ENCODE peak calls at places on chromosomes 2 and 18, in four cellular contexts. O is HepG2, G is GM12878, Y is H1. P is an unnamed sample.

GRCh38 chr2:134175834-134176233 is 78.0 kb upstream of the MGAT5 start:
- DNase-seq in O (no peak), G (no peak), Y (no peak), P (no peak)

GRCh38 chr2:158024288-158024898 is 77.3 kb upstream of the UPP2 start:
- DNase-seq in O (peak; percentile 29), G (no peak), Y (no peak), P (peak; percentile 38)

GRCh38 chr18:7020995-7021777 is 96.4 kb downstream of the LAMA1 start:
- DNase-seq in O (no peak), G (no peak), Y (no peak), P (no peak)

GRCh38 chr18:11953113-11953512 is 28.2 kb upstream of the IMPA2 start:
- DNase-seq in O (no peak), G (no peak), Y (no peak), P (no peak)

GRCh38 chr2:215619989-215620388 is 184.1 kb upstream of the FN1 start:
- DNase-seq in O (no peak), G (no peak), Y (no peak), P (no peak)

GRCh38 chr2:228545041-228545440 is 363.6 kb upstream of the SPHKAP start:
- DNase-seq in O (no peak), G (no peak), Y (no peak), P (no peak)

GRCh38 chr2:234374671-234375245 is 122.1 kb downstream of the ARL4C start:
- DNase-seq in O (no peak), G (no peak), Y (no peak), P (no peak)

GRCh38 chr18:74378179-74378682 is 62.6 kb downstream of the C18orf63 start:
- DNase-seq in O (no peak), G (no peak), Y (no peak), P (no peak)

GRCh38 chr2:182933629-182934028 is 67.2 kb upstream of the FRZB start:
- DNase-seq in O (no peak), G (no peak), Y (no peak), P (no peak)

GRCh38 chr2:96764253-96764637 is 3.5 kb downstream of the CNNM4 start:
- DNase-seq in O (no peak), G (no peak), Y (no peak), P (no peak)

GRCh38 chr2:86036790-86037138 is 68.9 kb downstream of the POLR1A start:
- DNase-seq in O (no peak), G (no peak), Y (no peak), P (no peak)

GRCh38 chr2:40401896-40402295 is 50.0 kb downstream of the SLC8A1 start:
- DNase-seq in O (no peak), G (no peak), Y (no peak), P (no peak)

GRCh38 chr18:59345556-59345955 is 13.5 kb downstream of the LMAN1 start:
- DNase-seq in O (no peak), G (no peak), Y (no peak), P (no peak)

GRCh38 chr2:102736607-102737409 is 25.0 kb upstream of the TMEM182 start:
- DNase-seq in O (peak; percentile 80), G (no peak), Y (peak; percentile 57), P (peak; percentile 50)

GRCh38 chr2:177400337-177400923 is 7.9 kb downstream of the AGPS start:
- DNase-seq in O (no peak), G (no peak), Y (no peak), P (no peak)

GRCh38 chr2:120850551-120850950 is 114.9 kb downstream of the GLI2 start:
- DNase-seq in O (no peak), G (no peak), Y (no peak), P (no peak)

GRCh38 chr2:200453853-200454524 is 55.9 kb downstream of the KCTD18 start:
- DNase-seq in O (no peak), G (no peak), Y (no peak), P (no peak)

GRCh38 chr2:1072258-1072657 is 121.6 kb downstream of the SNTG2 start:
- DNase-seq in O (no peak), G (no peak), Y (no peak), P (no peak)

GRCh38 chr2:216930716-216931115 is 70.9 kb upstream of the TNP1 start:
- DNase-seq in O (no peak), G (no peak), Y (no peak), P (no peak)

GRCh38 chr18:13302611-13303267 is 84.2 kb downstream of the LDLRAD4 start:
- DNase-seq in O (no peak), G (no peak), Y (no peak), P (no peak)

GRCh38 chr2:128322651-128323491 is 4.2 kb upstream of the HS6ST1 start:
- DNase-seq in O (no peak), G (no peak), Y (no peak), P (no peak)

GRCh38 chr2:70685771-70686171 is 82.2 kb downstream of the ADD2 start:
- DNase-seq in O (no peak), G (no peak), Y (no peak), P (no peak)

GRCh38 chr2:200259577-200259957 is 46.9 kb upstream of the SPATS2L start:
- DNase-seq in O (no peak), G (no peak), Y (no peak), P (no peak)

GRCh38 chr2:172783091-172783898 is 47.6 kb downstream of the RAPGEF4 start:
- DNase-seq in O (peak; percentile 45), G (no peak), Y (no peak), P (peak; percentile 23)

GRCh38 chr2:107811376-107811775 is 15.3 kb upstream of the RGPD4 start:
- DNase-seq in O (no peak), G (no peak), Y (no peak), P (no peak)

GRCh38 chr2:138829326-138829725 is 49.1 kb upstream of the NXPH2 start:
- DNase-seq in O (peak; percentile 64), G (no peak), Y (peak; percentile 23), P (peak; percentile 57)

GRCh38 chr2:29309090-29310054 is 194.2 kb downstream of the CLIP4 start:
- DNase-seq in O (peak; percentile 62), G (no peak), Y (no peak), P (peak; percentile 66)

GRCh38 chr18:35231052-35231451 is 9.8 kb upstream of the ZNF397 start:
- DNase-seq in O (peak; percentile 87), G (peak; percentile 33), Y (peak; percentile 38), P (peak; percentile 55)

GRCh38 chr2:60707750-60708371 is 48.2 kb upstream of the PAPOLG start:
- DNase-seq in O (peak; percentile 49), G (peak; percentile 2), Y (no peak), P (peak; percentile 16)

GRCh38 chr2:15112216-15112615 is 448.9 kb downstream of the NBAS start:
- DNase-seq in O (no peak), G (no peak), Y (no peak), P (no peak)

GRCh38 chr2:197950754-197951153 is 146.4 kb downstream of the PLCL1 start:
- DNase-seq in O (no peak), G (no peak), Y (no peak), P (no peak)

GRCh38 chr2:201806442-201806841 is at the start of gene CDK15:
- DNase-seq in O (no peak), G (no peak), Y (no peak), P (no peak)

GRCh38 chr18:79944126-79944731 is 7.2 kb downstream of the SLC66A2 start:
- DNase-seq in O (no peak), G (no peak), Y (no peak), P (no peak)

GRCh38 chr2:227186751-227187150 is 22.3 kb downstream of the COL4A3 start:
- DNase-seq in O (no peak), G (no peak), Y (no peak), P (no peak)

GRCh38 chr2:81195017-81195773 is 890.6 kb upstream of the LRRTM1 start:
- DNase-seq in O (no peak), G (no peak), Y (no peak), P (no peak)

GRCh38 chr2:27955762-27956161 is 65.2 kb downstream of the BABAM2 start:
- DNase-seq in O (no peak), G (no peak), Y (no peak), P (no peak)

GRCh38 chr2:27956895-27957294 is 66.4 kb downstream of the BABAM2 start:
- DNase-seq in O (no peak), G (no peak), Y (no peak), P (no peak)

GRCh38 chr2:27953077-27953476 is 62.5 kb downstream of the BABAM2 start:
- DNase-seq in O (peak; percentile 20), G (no peak), Y (no peak), P (no peak)

GRCh38 chr2:27954261-27954673 is 63.7 kb downstream of the BABAM2 start:
- DNase-seq in O (no peak), G (no peak), Y (no peak), P (no peak)

DNA sequence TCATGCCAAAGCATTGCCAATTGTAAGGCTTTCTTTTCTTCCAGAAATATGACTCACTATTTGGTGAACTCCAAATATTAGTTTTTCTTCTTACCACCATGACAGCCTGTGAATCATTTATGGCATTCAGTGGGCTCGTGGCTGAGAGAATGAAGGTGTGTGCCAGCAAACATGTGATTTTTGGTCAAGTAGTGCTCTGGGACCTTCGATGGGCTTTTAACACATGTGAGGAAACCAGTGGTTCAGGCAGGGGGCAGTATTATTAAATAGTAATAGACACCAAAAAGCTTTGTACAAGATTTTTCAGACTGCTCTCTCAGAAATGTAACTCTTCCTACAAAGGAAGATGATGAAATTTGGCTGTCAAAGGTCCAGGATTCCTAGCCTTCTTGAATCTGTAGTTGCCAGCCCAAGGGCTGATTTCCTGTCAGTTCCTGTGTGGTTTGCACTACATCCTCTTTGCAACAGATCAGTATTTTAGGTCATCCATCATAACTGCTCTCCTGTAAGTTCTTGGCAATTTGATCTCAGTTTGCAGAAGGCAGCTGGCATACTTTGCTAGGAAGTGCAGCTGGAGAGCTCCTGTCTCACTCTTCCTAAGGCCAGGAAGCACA is 64.3 kb downstream of the BABAM2 start:
- DNase-seq in O (peak; percentile 66), G (peak; percentile 16), Y (no peak), P (no peak)
- TF ChIP-seq SUZ12 in O (no peak), G (no peak), Y (no peak), P (no peak)

DNA sequence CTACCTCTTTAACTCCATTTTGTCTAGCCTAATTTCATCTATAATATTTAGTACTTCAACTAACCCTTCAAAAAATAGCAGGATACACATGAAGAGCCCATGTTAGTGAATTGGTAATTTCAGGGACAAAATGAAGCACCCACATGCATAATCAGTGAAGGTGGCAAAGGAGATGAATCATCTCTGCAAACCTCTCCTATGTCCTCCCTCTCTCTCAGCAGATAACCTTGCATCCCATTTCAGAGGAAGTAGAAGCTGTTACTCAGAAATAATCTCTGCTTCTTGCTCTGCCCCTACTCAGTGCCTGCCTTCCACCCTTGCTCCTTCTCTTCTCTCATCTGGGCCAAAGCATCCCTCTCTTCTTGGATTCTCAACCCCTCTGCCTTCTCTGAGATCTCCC is 60.2 kb upstream of the CAVIN2 start:
- DNase-seq in O (no peak), G (no peak), Y (no peak), P (no peak)
- TF ChIP-seq ZNF274 in O (no peak), G (no peak), Y (no peak), P (no peak)

GRCh38 chr2:44772670-44773378 is 168.7 kb upstream of the SIX3 start:
- DNase-seq in O (no peak), G (no peak), Y (no peak), P (no peak)
- H3K4me1 ChIP-seq in O (peaks cover 14% of the 10 kb centered on the region), G (peaks cover 3% of the 10 kb centered on the region), Y (peaks cover 26% of the 10 kb centered on the region), P (no peaks in the 10 kb centered on the region)

DNA sequence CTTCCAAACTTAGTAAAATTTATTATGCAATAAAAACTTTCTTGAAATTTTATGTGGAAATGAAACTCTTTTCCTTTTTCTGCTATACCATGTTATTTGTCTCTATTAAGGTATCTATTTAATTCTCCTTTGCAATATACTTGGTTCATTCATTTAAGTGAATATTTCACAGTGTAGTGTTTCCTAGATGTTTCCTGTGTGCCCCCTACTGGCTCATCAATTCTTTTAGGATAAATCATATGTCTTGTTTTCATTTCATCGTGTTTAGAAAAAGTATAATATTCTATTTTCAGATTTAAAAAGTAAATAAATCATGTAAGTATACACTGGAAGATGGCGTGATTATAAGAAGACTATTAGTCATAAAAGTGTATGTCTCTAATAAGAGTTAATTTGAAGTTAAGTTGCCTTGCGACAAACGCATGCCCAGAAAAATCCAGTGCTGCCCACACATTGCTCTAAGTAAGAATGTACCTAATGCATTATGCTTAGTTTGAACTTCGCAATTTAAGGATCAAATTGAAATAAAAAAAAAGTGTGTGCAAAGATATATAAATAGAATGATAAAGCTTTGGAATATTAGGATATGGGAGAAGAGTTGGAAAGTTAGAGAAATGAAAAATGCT is 525.4 kb downstream of the KCNJ3 start:
- DNase-seq in O (peak; percentile 15), G (no peak), Y (no peak), P (no peak)
- TF ChIP-seq SUZ12 in O (no peak), G (no peak), Y (no peak), P (no peak)

P was measured in NT2/D1.